ENCODE peak calls at places on chromosome 1, in ten cellular contexts. X is right atrium auricular region, Z is aorta, R is heart right ventricle, D is adrenal gland, H is thoracic aorta, P is T-helper 17 cell, Q is sigmoid colon, E is tibial artery, V is small intestine. W is an unnamed sample.

GRCh38 chr1:118204106-118204505 is 19.1 kb upstream of the SPAG17 start:
- DNase-seq in Q (no peak), R (no peak), P (no peak), E (no peak), D (no peak), V (no peak), X (no peak), Z (no peak), H (no peak), W (peak; percentile 29)

GRCh38 chr1:235892734-235893413 is 26.2 kb upstream of the LYST start:
- DNase-seq in V (peak; percentile 35), P (no peak), Z (no peak), X (no peak), E (no peak), R (no peak), Q (no peak), D (no peak), H (no peak), W (no peak)

GRCh38 chr1:38680801-38681510 is 178.6 kb downstream of the RRAGC start:
- DNase-seq in H (no peak), R (no peak), D (peak; percentile 19), Q (no peak), P (no peak), X (no peak), E (no peak), V (no peak), Z (no peak), W (peak; percentile 4)

GRCh38 chr1:182385885-182386853 is 5.4 kb downstream of the GLUL start:
- DNase-seq in Q (no peak), P (no peak), X (no peak), V (no peak), E (no peak), R (no peak), D (no peak), H (no peak), Z (no peak), W (no peak)

GRCh38 chr1:56709269-56709880 is 64.3 kb downstream of the PRKAA2 start:
- DNase-seq in R (no peak), Z (no peak), E (no peak), D (peak; percentile 9), H (no peak), V (peak; percentile 46), X (no peak), P (no peak), Q (no peak), W (no peak)

GRCh38 chr1:19633106-19633505 is 11.0 kb upstream of the NBL1 start:
- DNase-seq in D (no peak), H (no peak), X (no peak), E (no peak), Z (no peak), P (no peak), Q (no peak), R (no peak), V (no peak), W (no peak)

GRCh38 chr1:78101514-78101913 is 55.7 kb downstream of the GIPC2 start:
- DNase-seq in H (peak; percentile 49), Z (peak; percentile 55), E (peak; percentile 68), Q (no peak), V (peak; percentile 70), D (peak; percentile 83), X (no peak), P (no peak), R (no peak), W (peak; percentile 83)

GRCh38 chr1:75129660-75130311 is 4.4 kb upstream of the LHX8 start:
- DNase-seq in E (no peak), V (no peak), Q (no peak), H (no peak), D (no peak), P (no peak), R (no peak), X (no peak), Z (no peak), W (no peak)

GRCh38 chr1:92186081-92186480 is 31.6 kb upstream of the C1orf146 start:
- DNase-seq in D (no peak), P (no peak), Z (no peak), H (no peak), X (no peak), E (no peak), Q (no peak), V (no peak), R (no peak), W (no peak)

GRCh38 chr1:162405800-162406199 is 6.1 kb downstream of the SH2D1B start:
- DNase-seq in E (no peak), V (no peak), D (no peak), H (no peak), P (no peak), Q (no peak), X (no peak), Z (no peak), R (no peak), W (no peak)

GRCh38 chr1:170332801-170333200 is 187.0 kb downstream of the NTMT2 start:
- DNase-seq in Z (no peak), X (no peak), V (no peak), Q (no peak), P (no peak), D (no peak), H (no peak), E (no peak), R (no peak), W (no peak)

GRCh38 chr1:214902636-214903320 is 179.8 kb upstream of the KCNK2 start:
- DNase-seq in H (no peak), D (no peak), R (no peak), X (no peak), E (no peak), Z (no peak), P (no peak), V (no peak), Q (no peak), W (no peak)

GRCh38 chr1:244002721-244003120 is 48.4 kb upstream of the ZBTB18 start:
- DNase-seq in H (no peak), E (no peak), D (no peak), R (no peak), P (no peak), Z (no peak), Q (no peak), V (no peak), X (no peak), W (no peak)

GRCh38 chr1:247919952-247920351 is at the start of gene OR2T8:
- DNase-seq in Z (no peak), R (no peak), Q (no peak), P (no peak), X (no peak), D (no peak), V (no peak), E (no peak), H (no peak), W (no peak)

GRCh38 chr1:247913786-247914185 is 6.3 kb upstream of the OR2T8 start:
- DNase-seq in Z (no peak), D (no peak), R (no peak), V (no peak), E (no peak), Q (no peak), H (no peak), P (no peak), X (no peak), W (no peak)

GRCh38 chr1:247914941-247915662 is 5.0 kb upstream of the OR2T8 start:
- DNase-seq in H (no peak), X (no peak), P (no peak), R (no peak), Q (no peak), D (no peak), Z (no peak), V (no peak), E (no peak), W (peak; percentile 86)
- H3K9me3 ChIP-seq in H (no peaks in the 10 kb centered on the region), X (no peaks in the 10 kb centered on the region), P (no peaks in the 10 kb centered on the region), R (no peaks in the 10 kb centered on the region), Q (no peaks in the 10 kb centered on the region), D (no peaks in the 10 kb centered on the region), Z (peaks cover 2% of the 10 kb centered on the region), V (no peaks in the 10 kb centered on the region), E (no peaks in the 10 kb centered on the region), W (peaks cover 3% of the 10 kb centered on the region)

GRCh38 chr1:227632325-227632724 is 69.0 kb downstream of the ZNF678 start:
- DNase-seq in V (no peak), R (no peak), D (no peak), Z (no peak), X (no peak), P (no peak), Q (no peak), E (no peak), H (no peak), W (no peak)
- H3K9me3 ChIP-seq in V (peaks cover 4% of the 10 kb centered on the region), R (peaks cover 12% of the 10 kb centered on the region), D (no peaks in the 10 kb centered on the region), Z (peaks cover 35% of the 10 kb centered on the region), X (peaks cover 13% of the 10 kb centered on the region), P (peaks cover 12% of the 10 kb centered on the region), Q (peaks cover 8% of the 10 kb centered on the region), E (peaks cover 29% of the 10 kb centered on the region), H (peaks cover 80% of the 10 kb centered on the region), W (peaks cover 23% of the 10 kb centered on the region)

DNA sequence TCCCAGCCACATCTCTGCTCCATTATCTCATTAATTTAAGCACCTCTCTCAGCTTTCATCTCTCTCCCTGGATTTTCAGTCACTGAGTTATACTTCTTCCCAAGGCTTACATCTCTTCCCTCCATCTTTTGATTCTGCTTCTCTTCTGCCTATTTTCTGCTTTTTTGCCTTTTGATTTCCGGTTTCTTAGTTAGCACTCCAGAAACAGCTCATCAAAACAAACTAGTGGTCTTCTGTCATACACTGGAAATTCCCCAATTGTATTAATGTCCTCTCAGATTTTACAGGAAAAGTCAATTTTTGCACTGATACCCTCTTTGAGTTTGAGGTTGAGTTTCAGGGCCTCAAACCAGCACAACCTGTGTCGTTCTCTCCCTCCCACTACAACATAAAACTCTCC is 1.5 kb downstream of the LCE3E start:
- DNase-seq in V (no peak), Q (no peak), R (no peak), X (no peak), P (no peak), E (no peak), H (no peak), Z (no peak), D (no peak), W (no peak)
- H3K9me3 ChIP-seq in V (no peaks in the 10 kb centered on the region), Q (peaks cover 7% of the 10 kb centered on the region), R (no peaks in the 10 kb centered on the region), X (no peaks in the 10 kb centered on the region), P (peaks cover 3% of the 10 kb centered on the region), E (no peaks in the 10 kb centered on the region), H (peaks cover 4% of the 10 kb centered on the region), Z (no peaks in the 10 kb centered on the region), D (no peaks in the 10 kb centered on the region), W (peaks cover 2% of the 10 kb centered on the region)

DNA sequence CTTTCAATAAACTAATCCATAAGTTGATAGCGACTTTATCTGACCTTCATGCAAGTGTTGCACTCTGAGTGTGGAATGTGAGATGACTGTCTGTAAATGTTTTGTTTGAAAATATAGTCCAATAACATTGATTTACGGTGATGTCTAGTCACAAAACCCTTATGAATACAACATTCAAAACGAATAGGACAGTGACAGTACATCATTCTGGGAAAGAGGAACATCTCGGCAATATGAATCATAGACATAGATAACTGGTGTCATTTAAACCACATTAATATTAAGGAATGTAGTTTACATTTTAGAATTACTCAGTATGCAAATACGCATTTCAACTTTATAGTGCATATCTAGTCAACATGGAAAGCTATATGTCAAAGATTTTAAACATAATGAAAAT is 1311.6 kb upstream of the ADGRL4 start:
- DNase-seq in V (no peak), P (no peak), Z (no peak), E (no peak), R (no peak), D (no peak), Q (no peak), X (no peak), H (no peak), W (no peak)
- H3K9me3 ChIP-seq in V (no peaks in the 10 kb centered on the region), P (no peaks in the 10 kb centered on the region), Z (no peaks in the 10 kb centered on the region), E (no peaks in the 10 kb centered on the region), R (no peaks in the 10 kb centered on the region), D (no peaks in the 10 kb centered on the region), Q (no peaks in the 10 kb centered on the region), X (no peaks in the 10 kb centered on the region), H (no peaks in the 10 kb centered on the region), W (no peaks in the 10 kb centered on the region)